ENCODE peak calls at places on chromosomes 2 and 18, in eight cellular contexts. A, S, R, Q, V, W, E and U are unnamed samples.

GRCh38 chr2:146458585-146458984 is 1386.2 kb upstream of the ACVR2A start:
- DNase-seq in A (no peak), S (no peak), R (no peak), Q (no peak), V (no peak), W (no peak), E (no peak), U (no peak)

GRCh38 chr2:153477096-153477555 is 1.4 kb downstream of the RPRM start:
- DNase-seq in A (no peak), S (no peak), R (no peak), Q (no peak), V (peak), W (no peak), E (no peak), U (no peak)

GRCh38 chr2:140529706-140530105 is 1601.1 kb downstream of the LRP1B start:
- DNase-seq in A (no peak), S (no peak), R (no peak), Q (no peak), V (no peak), W (no peak), E (no peak), U (no peak)

GRCh38 chr2:97716695-97717617 is 3.6 kb downstream of the ZAP70 start:
- DNase-seq in A (peak), S (no peak), R (no peak), Q (no peak), V (no peak), W (no peak), E (peak), U (no peak)

GRCh38 chr2:173855686-173856085 is 109.5 kb downstream of the SP3 start:
- DNase-seq in A (no peak), S (no peak), R (no peak), Q (no peak), V (no peak), W (no peak), E (no peak), U (no peak)

GRCh38 chr18:57803119-57803969 is at the start of gene ATP8B1:
- DNase-seq in A (no peak), S (no peak), R (no peak), Q (no peak), V (peak), W (no peak), E (peak), U (no peak)

GRCh38 chr2:11629851-11630250 is 40.1 kb downstream of the NTSR2 start:
- DNase-seq in A (no peak), S (no peak), R (no peak), Q (no peak), V (no peak), W (no peak), E (no peak), U (no peak)

GRCh38 chr18:10927290-10927979 is 221.9 kb downstream of the PIEZO2 start:
- DNase-seq in A (no peak), S (peak), R (no peak), Q (no peak), V (peak), W (no peak), E (no peak), U (no peak)

GRCh38 chr2:127597046-127597983 is 48.6 kb upstream of the GPR17 start:
- DNase-seq in A (no peak), S (no peak), R (no peak), Q (no peak), V (no peak), W (no peak), E (peak), U (no peak)

GRCh38 chr2:234939576-234939975 is 12.2 kb upstream of the SH3BP4 start:
- DNase-seq in A (no peak), S (no peak), R (no peak), Q (no peak), V (no peak), W (no peak), E (no peak), U (no peak)

GRCh38 chr2:60068755-60069154 is 484.7 kb downstream of the BCL11A start:
- DNase-seq in A (no peak), S (no peak), R (no peak), Q (no peak), V (no peak), W (no peak), E (no peak), U (no peak)

GRCh38 chr18:39909706-39910105 is 2045.3 kb upstream of the PIK3C3 start:
- DNase-seq in A (no peak), S (no peak), R (no peak), Q (no peak), V (no peak), W (no peak), E (no peak), U (no peak)

GRCh38 chr2:73218298-73218697 is 4.3 kb downstream of the SMYD5 start:
- DNase-seq in A (no peak), S (no peak), R (no peak), Q (no peak), V (no peak), W (no peak), E (peak), U (no peak)

GRCh38 chr2:178514664-178515063 is 34.4 kb downstream of the PLEKHA3 start:
- DNase-seq in A (no peak), S (no peak), R (no peak), Q (no peak), V (no peak), W (no peak), E (no peak), U (no peak)

GRCh38 chr2:104853926-104854506 is at the start of gene POU3F3:
- DNase-seq in A (peak), S (no peak), R (peak), Q (no peak), V (peak), W (no peak), E (peak), U (no peak)

GRCh38 chr18:32768646-32769206 is 4.1 kb downstream of the KLHL14 start:
- DNase-seq in A (no peak), S (no peak), R (no peak), Q (no peak), V (no peak), W (no peak), E (no peak), U (no peak)

GRCh38 chr18:12318857-12319256 is 10.8 kb downstream of the TUBB6 start:
- DNase-seq in A (no peak), S (no peak), R (no peak), Q (no peak), V (no peak), W (no peak), E (no peak), U (no peak)

GRCh38 chr18:12315481-12315880 is 7.4 kb downstream of the TUBB6 start:
- DNase-seq in A (no peak), S (no peak), R (no peak), Q (no peak), V (no peak), W (no peak), E (no peak), U (no peak)

GRCh38 chr18:12317664-12318333 is 9.8 kb downstream of the TUBB6 start:
- DNase-seq in A (no peak), S (no peak), R (peak), Q (no peak), V (peak), W (no peak), E (no peak), U (no peak)

GRCh38 chr18:12315911-12316310 is 7.9 kb downstream of the TUBB6 start:
- DNase-seq in A (no peak), S (no peak), R (no peak), Q (no peak), V (no peak), W (no peak), E (peak), U (no peak)

DNA sequence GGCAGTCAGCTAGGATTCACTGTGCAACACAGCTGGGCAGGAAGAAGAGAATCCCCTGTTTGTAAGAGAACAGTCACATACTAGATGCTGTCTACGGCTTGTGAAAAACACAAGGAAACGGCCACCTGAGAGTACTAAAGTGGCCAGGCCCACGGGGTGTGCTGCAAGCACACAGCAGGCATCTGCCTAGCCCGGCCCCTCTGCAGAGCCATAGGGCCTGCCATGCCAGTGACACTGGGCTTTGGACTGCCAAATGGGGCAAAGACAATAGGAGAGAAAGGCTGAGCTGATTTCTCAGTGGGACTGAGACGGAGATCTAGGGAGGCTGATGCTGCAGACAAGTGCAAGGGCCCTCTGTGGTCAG is 10.3 kb downstream of the TUBB6 start:
- DNase-seq in A (no peak), S (no peak), R (peak), Q (no peak), V (no peak), W (no peak), E (no peak), U (no peak)
- H3K4me3 ChIP-seq in A (no peak), S (no peak), R (peak), Q (no peak), V (no peak), W (no peak), E (no peak), U (no peak)

GRCh38 chr18:23341383-23341782 is 111.7 kb upstream of the RIOK3 start:
- DNase-seq in A (no peak), S (no peak), R (no peak), Q (no peak), V (no peak), W (no peak), E (no peak), U (no peak)
- H3K27ac ChIP-seq in A (no peak), S (no peak), R (no peak), Q (no peak), V (no peak), W (no peak), E (peak), U (no peak)

GRCh38 chr2:172094319-172095145 is 8.2 kb downstream of the DLX2 start:
- DNase-seq in A (peak), S (no peak), R (no peak), Q (no peak), V (no peak), W (no peak), E (no peak), U (no peak)
- H3K4me3 ChIP-seq in A (peak), S (peak), R (peak), Q (peak), V (no peak), W (peak), E (peak), U (peak)

GRCh38 chr2:203758841-203759691 is 52.6 kb downstream of the CD28 start:
- DNase-seq in A (no peak), S (peak), R (no peak), Q (peak), V (no peak), W (no peak), E (no peak), U (no peak)
- H3K27ac ChIP-seq in A (no peak), S (peak), R (no peak), Q (peak), V (no peak), W (no peak), E (no peak), U (no peak)

GRCh38 chr2:191636235-191636543 is 41.7 kb upstream of the NABP1 start:
- DNase-seq in A (no peak), S (peak), R (no peak), Q (no peak), V (no peak), W (no peak), E (no peak), U (no peak)
- H3K4me3 ChIP-seq in A (no peak), S (no peak), R (no peak), Q (no peak), V (no peak), W (no peak), E (no peak), U (no peak)

GRCh38 chr2:14773696-14774095 is 141.2 kb downstream of the LRATD1 start:
- DNase-seq in A (no peak), S (no peak), R (no peak), Q (no peak), V (no peak), W (no peak), E (no peak), U (no peak)
- H3K27ac ChIP-seq in A (no peak), S (no peak), R (no peak), Q (no peak), V (no peak), W (no peak), E (no peak), U (no peak)

GRCh38 chr2:237598468-237599208 is 8.1 kb upstream of the RAB17 start:
- DNase-seq in A (no peak), S (no peak), R (no peak), Q (no peak), V (no peak), W (no peak), E (no peak), U (no peak)

GRCh38 chr2:237601453-237602116 is 11.1 kb upstream of the RAB17 start:
- DNase-seq in A (no peak), S (no peak), R (no peak), Q (no peak), V (no peak), W (no peak), E (no peak), U (no peak)

GRCh38 chr2:237600205-237600846 is 9.8 kb upstream of the RAB17 start:
- DNase-seq in A (no peak), S (no peak), R (peak), Q (no peak), V (peak), W (no peak), E (no peak), U (no peak)

GRCh38 chr2:237597680-237598145 is 7.2 kb upstream of the RAB17 start:
- DNase-seq in A (no peak), S (no peak), R (no peak), Q (no peak), V (no peak), W (no peak), E (no peak), U (no peak)

GRCh38 chr2:237599465-237600110 is 9.1 kb upstream of the RAB17 start:
- DNase-seq in A (no peak), S (no peak), R (no peak), Q (no peak), V (no peak), W (no peak), E (no peak), U (no peak)
- H3K4me3 ChIP-seq in A (no peak), S (no peak), R (no peak), Q (no peak), V (no peak), W (no peak), E (peak), U (peak)